ENCODE peak calls at places on chromosome 10, in nine cellular contexts. One of them, this sample, is unnamed.

GRCh38 chr10:72421895-72422540 is 67.3 kb upstream of the DNAJB12 start:
- DNase-seq in epithelial cell of proximal tubule: no peak
- DNase-seq in HEK293T: no peak
- DNase-seq in hippocampal formation: no peak
- DNase-seq in activated T-cell treated with anti-CD3 and anti-CD28 coated beads for 1 hour: no peak
- DNase-seq in NCI-H1092: no peak
- DNase-seq in GM12878: no peak
- DNase-seq in mesenchymal stem cell: no peak
- DNase-seq in AG10803: no peak
- DNase-seq in this sample: no peak

GRCh38 chr10:31803606-31804195 is 124.9 kb downstream of the ARHGAP12 start:
- DNase-seq in hippocampal formation: no peak
- DNase-seq in activated T-cell treated with anti-CD3 and anti-CD28 coated beads for 1 hour: no peak
- DNase-seq in GM12878: no peak
- DNase-seq in NCI-H1092: no peak
- DNase-seq in HEK293T: no peak
- DNase-seq in epithelial cell of proximal tubule: no peak
- DNase-seq in AG10803: peak; percentile 84
- DNase-seq in mesenchymal stem cell: no peak
- DNase-seq in this sample: no peak

GRCh38 chr10:36670616-36671402 is 454.6 kb upstream of the ANKRD30A start:
- DNase-seq in epithelial cell of proximal tubule: no peak
- DNase-seq in hippocampal formation: no peak
- DNase-seq in mesenchymal stem cell: peak; percentile 30
- DNase-seq in GM12878: no peak
- DNase-seq in NCI-H1092: no peak
- DNase-seq in HEK293T: no peak
- DNase-seq in AG10803: peak; percentile 87
- DNase-seq in activated T-cell treated with anti-CD3 and anti-CD28 coated beads for 1 hour: no peak
- DNase-seq in this sample: no peak

GRCh38 chr10:83764681-83765080 is 374.6 kb upstream of the GHITM start:
- DNase-seq in NCI-H1092: no peak
- DNase-seq in AG10803: no peak
- DNase-seq in HEK293T: no peak
- DNase-seq in hippocampal formation: no peak
- DNase-seq in GM12878: no peak
- DNase-seq in mesenchymal stem cell: peak; percentile 89
- DNase-seq in epithelial cell of proximal tubule: no peak
- DNase-seq in activated T-cell treated with anti-CD3 and anti-CD28 coated beads for 1 hour: no peak
- DNase-seq in this sample: no peak

GRCh38 chr10:9999627-10000026 is 1018.0 kb upstream of the CELF2 start:
- DNase-seq in mesenchymal stem cell: no peak
- DNase-seq in activated T-cell treated with anti-CD3 and anti-CD28 coated beads for 1 hour: no peak
- DNase-seq in hippocampal formation: no peak
- DNase-seq in NCI-H1092: no peak
- DNase-seq in HEK293T: no peak
- DNase-seq in AG10803: no peak
- DNase-seq in epithelial cell of proximal tubule: no peak
- DNase-seq in GM12878: no peak
- DNase-seq in this sample: no peak

GRCh38 chr10:6889718-6890117 is 309.6 kb upstream of the PRKCQ start:
- DNase-seq in GM12878: no peak
- DNase-seq in HEK293T: no peak
- DNase-seq in mesenchymal stem cell: no peak
- DNase-seq in activated T-cell treated with anti-CD3 and anti-CD28 coated beads for 1 hour: no peak
- DNase-seq in AG10803: no peak
- DNase-seq in NCI-H1092: no peak
- DNase-seq in epithelial cell of proximal tubule: no peak
- DNase-seq in hippocampal formation: no peak
- DNase-seq in this sample: no peak

GRCh38 chr10:3978174-3978573 is 193.2 kb upstream of the KLF6 start:
- DNase-seq in activated T-cell treated with anti-CD3 and anti-CD28 coated beads for 1 hour: no peak
- DNase-seq in GM12878: no peak
- DNase-seq in NCI-H1092: no peak
- DNase-seq in AG10803: peak; percentile 52
- DNase-seq in hippocampal formation: no peak
- DNase-seq in HEK293T: no peak
- DNase-seq in epithelial cell of proximal tubule: peak; percentile 60
- DNase-seq in mesenchymal stem cell: peak; percentile 21
- DNase-seq in this sample: no peak

GRCh38 chr10:62980697-62981495 is 152.2 kb upstream of the NRBF2 start:
- DNase-seq in GM12878: no peak
- DNase-seq in AG10803: no peak
- DNase-seq in epithelial cell of proximal tubule: no peak
- DNase-seq in HEK293T: no peak
- DNase-seq in mesenchymal stem cell: no peak
- DNase-seq in hippocampal formation: no peak
- DNase-seq in activated T-cell treated with anti-CD3 and anti-CD28 coated beads for 1 hour: no peak
- DNase-seq in NCI-H1092: no peak
- DNase-seq in this sample: no peak

GRCh38 chr10:86058964-86059363 is 307.6 kb downstream of the GRID1 start:
- DNase-seq in mesenchymal stem cell: no peak
- DNase-seq in NCI-H1092: no peak
- DNase-seq in GM12878: no peak
- DNase-seq in HEK293T: no peak
- DNase-seq in hippocampal formation: no peak
- DNase-seq in activated T-cell treated with anti-CD3 and anti-CD28 coated beads for 1 hour: no peak
- DNase-seq in epithelial cell of proximal tubule: no peak
- DNase-seq in AG10803: no peak
- DNase-seq in this sample: no peak

GRCh38 chr10:17062493-17063487 is 66.8 kb downstream of the CUBN start:
- DNase-seq in AG10803: peak; percentile 89
- DNase-seq in epithelial cell of proximal tubule: peak; percentile 93
- DNase-seq in mesenchymal stem cell: peak; percentile 95
- DNase-seq in GM12878: no peak
- DNase-seq in hippocampal formation: no peak
- DNase-seq in HEK293T: no peak
- DNase-seq in NCI-H1092: no peak
- DNase-seq in activated T-cell treated with anti-CD3 and anti-CD28 coated beads for 1 hour: no peak
- DNase-seq in this sample: no peak

GRCh38 chr10:30705625-30706149 is 76.1 kb upstream of the LYZL2 start:
- DNase-seq in GM12878: peak; percentile 25
- DNase-seq in hippocampal formation: no peak
- DNase-seq in AG10803: no peak
- DNase-seq in NCI-H1092: no peak
- DNase-seq in activated T-cell treated with anti-CD3 and anti-CD28 coated beads for 1 hour: no peak
- DNase-seq in HEK293T: no peak
- DNase-seq in mesenchymal stem cell: no peak
- DNase-seq in epithelial cell of proximal tubule: no peak
- DNase-seq in this sample: no peak

This sample was measured in CD4-positive, alpha-beta T cell.